ENCODE peak calls at places on chromosome 3, in six cellular contexts. One of them, this sample, is unnamed. For H3K4me1, the result is how much of the 10 kb centered on the place peaks cover.

GRCh38 chr3:186888569-186888968 is 41.8 kb upstream of the ST6GAL1 start:
- DNase-seq in Caco-2: no peak
- DNase-seq in fibroblast of lung: no peak
- DNase-seq in breast epithelium: no peak
- DNase-seq in heart left ventricle: peak
- DNase-seq in astrocyte: no peak
- DNase-seq in this sample: no peak

GRCh38 chr3:15300318-15301078 is 31.9 kb downstream of the SH3BP5 start:
- DNase-seq in fibroblast of lung: peak
- DNase-seq in astrocyte: peak
- DNase-seq in breast epithelium: no peak
- DNase-seq in heart left ventricle: peak
- DNase-seq in Caco-2: no peak
- DNase-seq in this sample: no peak

GRCh38 chr3:157460253-157460652 is 23.6 kb downstream of the PTX3 start:
- DNase-seq in Caco-2: no peak
- DNase-seq in breast epithelium: no peak
- DNase-seq in fibroblast of lung: peak
- DNase-seq in astrocyte: peak
- DNase-seq in heart left ventricle: no peak
- DNase-seq in this sample: no peak

GRCh38 chr3:192772495-192772894 is 45.2 kb upstream of the FGF12 start:
- DNase-seq in fibroblast of lung: no peak
- DNase-seq in heart left ventricle: peak
- DNase-seq in Caco-2: peak
- DNase-seq in astrocyte: peak
- DNase-seq in breast epithelium: no peak
- DNase-seq in this sample: no peak

GRCh38 chr3:64685800-64686445 is 1.9 kb downstream of the ADAMTS9 start:
- DNase-seq in breast epithelium: peak
- DNase-seq in astrocyte: peak
- DNase-seq in heart left ventricle: peak
- DNase-seq in Caco-2: peak
- DNase-seq in fibroblast of lung: peak
- DNase-seq in this sample: peak

GRCh38 chr3:32869513-32870047 is 51.8 kb downstream of the TRIM71 start:
- DNase-seq in heart left ventricle: no peak
- DNase-seq in Caco-2: no peak
- DNase-seq in astrocyte: no peak
- DNase-seq in fibroblast of lung: no peak
- DNase-seq in breast epithelium: no peak
- DNase-seq in this sample: no peak

GRCh38 chr3:120170223-120170622 is 76.0 kb upstream of the GSK3B start:
- DNase-seq in breast epithelium: no peak
- DNase-seq in Caco-2: no peak
- DNase-seq in astrocyte: peak
- DNase-seq in fibroblast of lung: peak
- DNase-seq in heart left ventricle: no peak
- DNase-seq in this sample: no peak

GRCh38 chr3:153595186-153595815 is 433.3 kb downstream of the RAP2B start:
- DNase-seq in Caco-2: peak
- DNase-seq in astrocyte: peak
- DNase-seq in fibroblast of lung: peak
- DNase-seq in heart left ventricle: no peak
- DNase-seq in breast epithelium: no peak
- DNase-seq in this sample: no peak

GRCh38 chr3:185645596-185646381 is 59.7 kb downstream of the SENP2 start:
- DNase-seq in fibroblast of lung: no peak
- DNase-seq in astrocyte: no peak
- DNase-seq in breast epithelium: no peak
- DNase-seq in Caco-2: no peak
- DNase-seq in heart left ventricle: no peak
- DNase-seq in this sample: no peak

GRCh38 chr3:141000691-141001090 is 50.5 kb upstream of the SPSB4 start:
- DNase-seq in breast epithelium: no peak
- DNase-seq in heart left ventricle: no peak
- DNase-seq in Caco-2: peak
- DNase-seq in fibroblast of lung: no peak
- DNase-seq in astrocyte: no peak
- DNase-seq in this sample: no peak

GRCh38 chr3:61561374-61562041 is at the start of gene PTPRG:
- DNase-seq in fibroblast of lung: peak
- DNase-seq in astrocyte: peak
- DNase-seq in Caco-2: peak
- DNase-seq in heart left ventricle: peak
- DNase-seq in breast epithelium: peak
- DNase-seq in this sample: peak

GRCh38 chr3:45639044-45639392 is 44.5 kb downstream of the LIMD1 start:
- DNase-seq in fibroblast of lung: no peak
- DNase-seq in breast epithelium: no peak
- DNase-seq in astrocyte: no peak
- DNase-seq in Caco-2: peak
- DNase-seq in heart left ventricle: no peak
- DNase-seq in this sample: no peak

GRCh38 chr3:36124118-36124796 is 256.0 kb upstream of the STAC start:
- DNase-seq in breast epithelium: no peak
- DNase-seq in fibroblast of lung: peak
- DNase-seq in heart left ventricle: no peak
- DNase-seq in Caco-2: peak
- DNase-seq in astrocyte: peak
- DNase-seq in this sample: no peak

GRCh38 chr3:124984754-124985153 is 50.2 kb upstream of the MUC13 start:
- DNase-seq in breast epithelium: no peak
- DNase-seq in heart left ventricle: no peak
- DNase-seq in astrocyte: no peak
- DNase-seq in fibroblast of lung: no peak
- DNase-seq in Caco-2: no peak
- DNase-seq in this sample: no peak

GRCh38 chr3:53346922-53347260 is 452 bp downstream of the DCP1A start:
- DNase-seq in heart left ventricle: no peak
- DNase-seq in breast epithelium: no peak
- DNase-seq in astrocyte: no peak
- DNase-seq in fibroblast of lung: no peak
- DNase-seq in Caco-2: no peak
- DNase-seq in this sample: no peak

GRCh38 chr3:46367811-46368210 is 2.9 kb upstream of the CCR5 start:
- DNase-seq in fibroblast of lung: no peak
- DNase-seq in heart left ventricle: no peak
- DNase-seq in breast epithelium: no peak
- DNase-seq in astrocyte: no peak
- DNase-seq in Caco-2: no peak
- DNase-seq in this sample: no peak

GRCh38 chr3:116930786-116931185 is 221.2 kb downstream of the TUSC7 start:
- DNase-seq in breast epithelium: no peak
- DNase-seq in Caco-2: no peak
- DNase-seq in astrocyte: peak
- DNase-seq in heart left ventricle: no peak
- DNase-seq in fibroblast of lung: no peak
- DNase-seq in this sample: no peak

GRCh38 chr3:17639257-17639656 is 103.2 kb downstream of the TBC1D5 start:
- DNase-seq in astrocyte: peak
- DNase-seq in Caco-2: no peak
- DNase-seq in heart left ventricle: no peak
- DNase-seq in breast epithelium: no peak
- DNase-seq in fibroblast of lung: peak
- DNase-seq in this sample: no peak

GRCh38 chr3:11810276-11810675 is 36.4 kb downstream of the TAMM41 start:
- DNase-seq in Caco-2: no peak
- DNase-seq in heart left ventricle: no peak
- DNase-seq in fibroblast of lung: peak
- DNase-seq in breast epithelium: no peak
- DNase-seq in astrocyte: peak
- DNase-seq in this sample: no peak

GRCh38 chr3:125055913-125056705 is at the start of gene HEG1:
- DNase-seq in fibroblast of lung: peak
- DNase-seq in Caco-2: peak
- DNase-seq in heart left ventricle: peak
- DNase-seq in breast epithelium: peak
- DNase-seq in astrocyte: peak
- DNase-seq in this sample: peak

GRCh38 chr3:179486806-179487205 is 35.5 kb upstream of the GNB4 start:
- DNase-seq in heart left ventricle: no peak
- DNase-seq in Caco-2: no peak
- DNase-seq in astrocyte: no peak
- DNase-seq in fibroblast of lung: no peak
- DNase-seq in breast epithelium: no peak
- DNase-seq in this sample: no peak

GRCh38 chr3:124812291-124813265 is 74.6 kb downstream of the ITGB5 start:
- DNase-seq in Caco-2: no peak
- DNase-seq in heart left ventricle: peak
- DNase-seq in astrocyte: peak
- DNase-seq in breast epithelium: peak
- DNase-seq in fibroblast of lung: peak
- DNase-seq in this sample: no peak

GRCh38 chr3:27632431-27633223 is 89.5 kb downstream of the EOMES start:
- DNase-seq in Caco-2: peak
- DNase-seq in breast epithelium: no peak
- DNase-seq in heart left ventricle: peak
- DNase-seq in fibroblast of lung: peak
- DNase-seq in astrocyte: peak
- DNase-seq in this sample: peak

GRCh38 chr3:94115482-94115881 is 52.6 kb downstream of the NSUN3 start:
- DNase-seq in heart left ventricle: no peak
- DNase-seq in breast epithelium: no peak
- DNase-seq in Caco-2: peak
- DNase-seq in astrocyte: peak
- DNase-seq in fibroblast of lung: peak
- DNase-seq in this sample: no peak

GRCh38 chr3:127455541-127456450 is 134.7 kb downstream of the TPRA1 start:
- DNase-seq in astrocyte: peak
- DNase-seq in Caco-2: peak
- DNase-seq in fibroblast of lung: peak
- DNase-seq in heart left ventricle: peak
- DNase-seq in breast epithelium: peak
- DNase-seq in this sample: peak
- TF ChIP-seq CTCF in astrocyte: peak
- TF ChIP-seq CTCF in Caco-2: peak
- TF ChIP-seq CTCF in fibroblast of lung: peak
- TF ChIP-seq CTCF in heart left ventricle: peak
- TF ChIP-seq CTCF in breast epithelium: peak
- TF ChIP-seq CTCF in this sample: peak

DNA sequence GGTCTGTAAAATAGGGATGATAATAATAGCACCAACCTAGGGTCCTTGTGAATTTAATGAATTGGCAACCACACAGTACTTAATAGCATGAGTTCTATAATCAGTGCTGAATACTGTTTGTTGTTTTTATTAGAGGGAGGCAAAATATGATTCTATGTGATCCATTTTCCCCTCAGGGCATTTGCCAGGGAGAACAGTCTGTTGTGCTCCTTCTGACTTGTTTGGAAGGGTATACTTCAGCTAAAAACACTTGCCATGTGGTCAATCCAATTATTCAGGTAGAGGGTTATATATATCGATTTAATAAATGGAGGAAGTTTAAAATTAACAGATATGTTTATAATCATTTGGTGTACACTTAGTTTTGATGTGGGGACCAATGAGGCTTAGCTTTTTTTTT is 305.3 kb downstream of the CHST2 start:
- DNase-seq in fibroblast of lung: no peak
- DNase-seq in breast epithelium: no peak
- DNase-seq in Caco-2: no peak
- DNase-seq in astrocyte: no peak
- DNase-seq in heart left ventricle: no peak
- DNase-seq in this sample: no peak
- H3K4me1 ChIP-seq in fibroblast of lung: under half
- H3K4me1 ChIP-seq in breast epithelium: under half
- H3K4me1 ChIP-seq in Caco-2: under half
- H3K4me1 ChIP-seq in astrocyte: under half
- H3K4me1 ChIP-seq in heart left ventricle: under half
- H3K4me1 ChIP-seq in this sample: under half

GRCh38 chr3:48698891-48699290 is 13.2 kb upstream of the NCKIPSD start:
- DNase-seq in Caco-2: no peak
- DNase-seq in astrocyte: no peak
- DNase-seq in heart left ventricle: no peak
- DNase-seq in fibroblast of lung: no peak
- DNase-seq in breast epithelium: no peak
- DNase-seq in this sample: no peak

GRCh38 chr3:48700750-48701405 is 15.2 kb upstream of the NCKIPSD start:
- DNase-seq in breast epithelium: no peak
- DNase-seq in fibroblast of lung: no peak
- DNase-seq in astrocyte: no peak
- DNase-seq in Caco-2: no peak
- DNase-seq in heart left ventricle: no peak
- DNase-seq in this sample: no peak

GRCh38 chr3:48697952-48698351 is 12.2 kb upstream of the NCKIPSD start:
- DNase-seq in Caco-2: no peak
- DNase-seq in astrocyte: no peak
- DNase-seq in heart left ventricle: no peak
- DNase-seq in breast epithelium: no peak
- DNase-seq in fibroblast of lung: no peak
- DNase-seq in this sample: no peak

GRCh38 chr3:48707157-48707556 is 9.9 kb downstream of the IP6K2 start:
- DNase-seq in breast epithelium: no peak
- DNase-seq in fibroblast of lung: no peak
- DNase-seq in heart left ventricle: no peak
- DNase-seq in astrocyte: no peak
- DNase-seq in Caco-2: no peak
- DNase-seq in this sample: no peak

DNA sequence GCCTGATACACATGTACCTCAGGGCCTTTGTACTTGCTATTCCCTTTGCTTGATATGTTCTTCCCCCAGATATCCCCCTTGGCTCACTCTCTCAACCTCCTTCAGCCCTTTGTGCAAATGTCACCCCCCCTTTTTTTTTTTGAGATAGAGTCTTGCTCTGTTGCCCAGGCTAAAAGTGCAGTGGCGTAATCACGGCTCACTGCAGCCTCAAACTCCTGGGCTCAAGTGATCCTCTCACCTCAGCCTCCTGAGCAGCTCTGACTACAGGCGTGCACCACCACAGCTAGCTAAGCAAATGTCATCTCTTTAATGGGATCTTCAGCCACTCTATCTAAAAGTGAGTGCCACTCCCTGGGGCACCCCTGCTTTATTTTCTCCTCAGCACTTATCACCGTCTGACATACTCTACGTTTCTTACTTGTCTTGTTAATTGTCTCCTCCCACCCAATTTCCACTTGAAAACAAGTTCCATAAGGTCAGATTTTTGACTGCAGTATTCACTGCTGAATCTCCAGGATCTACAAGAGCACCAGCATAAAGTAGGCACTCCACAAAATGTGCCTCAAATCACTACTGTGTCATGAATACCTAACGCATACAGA is 14.6 kb downstream of the IP6K2 start:
- DNase-seq in Caco-2: no peak
- DNase-seq in breast epithelium: no peak
- DNase-seq in heart left ventricle: no peak
- DNase-seq in astrocyte: no peak
- DNase-seq in fibroblast of lung: no peak
- DNase-seq in this sample: no peak
- H3K4me3 ChIP-seq in Caco-2: no peak
- H3K4me3 ChIP-seq in breast epithelium: no peak
- H3K4me3 ChIP-seq in heart left ventricle: no peak
- H3K4me3 ChIP-seq in astrocyte: no peak
- H3K4me3 ChIP-seq in fibroblast of lung: no peak
- H3K4me3 ChIP-seq in this sample: no peak

DNA sequence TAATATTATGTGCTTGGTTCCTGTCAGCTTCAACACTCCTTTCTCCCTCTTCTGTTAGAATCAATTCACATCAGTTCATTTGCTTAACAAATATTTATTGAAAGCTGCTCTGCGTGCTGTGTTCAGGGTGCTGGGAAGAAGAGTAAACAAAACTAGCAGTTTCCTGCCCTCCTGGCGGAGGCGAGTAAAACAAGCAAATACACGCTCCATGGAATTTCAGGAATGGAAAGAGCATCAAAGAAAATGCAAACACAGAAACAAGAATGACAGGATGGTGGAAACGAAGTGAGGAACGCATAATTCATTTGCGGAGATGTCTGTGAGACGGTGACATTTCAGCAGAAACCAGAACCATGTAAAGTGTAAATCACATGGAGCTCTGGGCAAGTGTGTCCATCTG is 49.4 kb upstream of the SPTSSB start:
- DNase-seq in Caco-2: peak
- DNase-seq in astrocyte: peak
- DNase-seq in breast epithelium: no peak
- DNase-seq in fibroblast of lung: no peak
- DNase-seq in heart left ventricle: no peak
- DNase-seq in this sample: no peak
- TF ChIP-seq CTCF in Caco-2: peak
- TF ChIP-seq CTCF in astrocyte: peak
- TF ChIP-seq CTCF in breast epithelium: peak
- TF ChIP-seq CTCF in fibroblast of lung: no peak
- TF ChIP-seq CTCF in heart left ventricle: no peak
- TF ChIP-seq CTCF in this sample: no peak

This sample was measured in left lung.